ENCODE peak calls at places on chromosomes 13 and 19, in four cellular contexts. D is heart left ventricle, C is AG04449, F is cardiac fibroblast. G is an unnamed sample.

GRCh38 chr19:1468274-1469199 is 10.5 kb downstream of the C19orf25 start:
- DNase-seq in F (no peak), C (no peak), D (no peak), G (no peak)

GRCh38 chr13:70604448-70604847 is 496.2 kb upstream of the KLHL1 start:
- DNase-seq in F (no peak), C (no peak), D (no peak), G (no peak)

GRCh38 chr13:97359181-97360057 is 74.5 kb upstream of the RAP2A start:
- DNase-seq in D (no peak), F (peak), C (no peak), G (peak)

GRCh38 chr13:111420113-111420876 is 99.9 kb downstream of the TEX29 start:
- DNase-seq in F (no peak), D (no peak), C (no peak), G (no peak)

GRCh38 chr19:50154529-50154928 is 8.6 kb downstream of the IZUMO2 start:
- DNase-seq in F (no peak), D (no peak), C (no peak), G (no peak)

GRCh38 chr13:45339399-45339798 is 1.6 kb downstream of the TPT1 start:
- DNase-seq in F (no peak), C (no peak), D (no peak), G (no peak)

GRCh38 chr13:99992912-99993311 is 11.3 kb downstream of the ZIC2 start:
- DNase-seq in F (no peak), D (no peak), C (no peak), G (peak)

GRCh38 chr19:42471554-42472249 is 29.0 kb upstream of the CXCL17 start:
- DNase-seq in F (no peak), C (no peak), D (no peak), G (no peak)

GRCh38 chr13:78978381-78978998 is 319.5 kb upstream of the OBI1 start:
- DNase-seq in D (no peak), C (peak), F (peak), G (peak)

GRCh38 chr13:95199896-95200295 is 101.4 kb downstream of the ABCC4 start:
- DNase-seq in F (no peak), D (no peak), C (no peak), G (no peak)

GRCh38 chr13:30429721-30430694 is 7.7 kb downstream of the UBE2L5 start:
- DNase-seq in D (no peak), F (peak), C (peak), G (peak)

GRCh38 chr13:88063741-88064140 is 392.6 kb downstream of the SLITRK5 start:
- DNase-seq in D (no peak), F (no peak), C (no peak), G (peak)

GRCh38 chr19:34017024-34017423 is 155.3 kb upstream of the LSM14A start:
- DNase-seq in D (no peak), C (no peak), F (no peak), G (no peak)

GRCh38 chr13:97295279-97296182 is 73.4 kb downstream of the MBNL2 start:
- DNase-seq in C (no peak), D (no peak), F (peak), G (peak)

GRCh38 chr13:108281941-108282340 is 12.4 kb downstream of the TNFSF13B start:
- DNase-seq in C (no peak), D (no peak), F (peak), G (no peak)

GRCh38 chr13:29929062-29929847 is 78.8 kb upstream of the UBL3 start:
- DNase-seq in D (no peak), C (no peak), F (no peak), G (no peak)

GRCh38 chr13:97369269-97369893 is 64.6 kb upstream of the RAP2A start:
- DNase-seq in D (no peak), F (no peak), C (no peak), G (no peak)

GRCh38 chr19:17687141-17687856 is 855 bp downstream of the UNC13A start:
- DNase-seq in D (no peak), F (no peak), C (no peak), G (no peak)

GRCh38 chr19:50822661-50823208 is 852 bp downstream of the KLK1 start:
- DNase-seq in D (no peak), F (no peak), C (no peak), G (no peak)

GRCh38 chr19:49119411-49120324 is at the start of gene PPFIA3:
- DNase-seq in C (no peak), F (peak), D (peak), G (peak)

GRCh38 chr13:74891610-74892009 is 590.4 kb downstream of the TBC1D4 start:
- DNase-seq in D (no peak), C (no peak), F (peak), G (peak)

GRCh38 chr13:49694446-49694845 is 3.2 kb upstream of the EBPL start:
- DNase-seq in F (no peak), C (no peak), D (no peak), G (no peak)

GRCh38 chr13:64529874-64530485 is 2700.2 kb downstream of the PCDH9 start:
- DNase-seq in D (no peak), C (no peak), F (peak), G (peak)

GRCh38 chr13:32549788-32550187 is 11.2 kb upstream of the N4BP2L2 start:
- DNase-seq in D (no peak), C (no peak), F (no peak), G (no peak)

GRCh38 chr13:80558074-80558473 is 217.1 kb upstream of the SPRY2 start:
- DNase-seq in D (no peak), F (no peak), C (no peak), G (no peak)

GRCh38 chr13:21309542-21310172 is 133.2 kb downstream of the MRPL57 start:
- DNase-seq in C (no peak), D (no peak), F (no peak), G (no peak)

GRCh38 chr19:41967056-41967783 is 8.1 kb upstream of the RABAC1 start:
- DNase-seq in F (no peak), D (no peak), C (no peak), G (no peak)

GRCh38 chr19:24004166-24004565 is 82.8 kb upstream of the ZNF254 start:
- DNase-seq in D (no peak), C (no peak), F (no peak), G (no peak)

GRCh38 chr13:32426191-32426980 is 1.5 kb downstream of the N4BP2L1 start:
- DNase-seq in C (no peak), D (no peak), F (no peak), G (no peak)

GRCh38 chr19:5966215-5966614 is 11.7 kb downstream of the RANBP3 start:
- DNase-seq in D (no peak), F (peak), C (no peak), G (no peak)

GRCh38 chr19:18566953-18567352 is 4.7 kb upstream of the UBA52 start:
- DNase-seq in F (no peak), C (no peak), D (no peak), G (no peak)

GRCh38 chr13:21372530-21372929 is 86.6 kb downstream of the ZDHHC20 start:
- DNase-seq in D (no peak), F (no peak), C (no peak), G (no peak)

GRCh38 chr19:17358395-17358794 is 18.7 kb downstream of the PLVAP start:
- DNase-seq in D (no peak), F (peak), C (no peak), G (peak)

GRCh38 chr13:30159446-30159839 is 147.9 kb downstream of the KATNAL1 start:
- DNase-seq in F (peak), D (no peak), C (peak), G (peak)

GRCh38 chr13:94758571-94758970 is 46.2 kb upstream of the SOX21 start:
- DNase-seq in F (no peak), C (no peak), D (no peak), G (no peak)

GRCh38 chr19:50817941-50818858 is 5.4 kb downstream of the KLK1 start:
- DNase-seq in F (peak), C (no peak), D (peak), G (no peak)

GRCh38 chr19:1513492-1514294 is 874 bp upstream of the ADAMTSL5 start:
- DNase-seq in F (peak), D (peak), C (no peak), G (no peak)

GRCh38 chr19:5407356-5407755 is 47.9 kb upstream of the ZNRF4 start:
- DNase-seq in C (no peak), D (no peak), F (peak), G (no peak)

GRCh38 chr13:73331556-73331955 is 272.8 kb downstream of the KLF5 start:
- DNase-seq in C (no peak), D (no peak), F (no peak), G (no peak)

GRCh38 chr19:42831221-42832019 is 48.1 kb downstream of the PSG1 start:
- DNase-seq in F (no peak), D (no peak), C (no peak), G (no peak)

GRCh38 chr19:32676186-32676894 is 692 bp downstream of the RGS9BP start:
- DNase-seq in F (no peak), D (no peak), C (no peak), G (no peak)
- TF ChIP-seq CTCF in F (no peak), D (no peak), C (no peak), G (no peak)

GRCh38 chr13:110397445-110397844 is 90.4 kb downstream of the COL4A2 start:
- DNase-seq in F (peak), C (no peak), D (no peak), G (no peak)
- H3K4me3 ChIP-seq in F (peak), C (no peak), D (peak), G (no peak)

GRCh38 chr13:28136916-28137315 is 1.4 kb upstream of the PAN3 start:
- DNase-seq in C (no peak), D (no peak), F (no peak), G (no peak)

GRCh38 chr13:28138756-28139470 is 568 bp downstream of the PAN3 start:
- DNase-seq in C (peak), F (peak), D (peak), G (peak)

GRCh38 chr13:28137556-28137955 is 789 bp upstream of the PAN3 start:
- DNase-seq in C (no peak), F (peak), D (no peak), G (no peak)

GRCh38 chr13:28140433-28141125 is 2.2 kb downstream of the PAN3 start:
- DNase-seq in C (no peak), D (no peak), F (no peak), G (no peak)

GRCh38 chr13:28138012-28138755 is at the start of gene PAN3:
- DNase-seq in C (peak), F (peak), D (peak), G (peak)
- TF ChIP-seq CTCF in C (peak), F (peak), D (peak), G (no peak)

GRCh38 chr13:20119960-20120359 is 40.9 kb downstream of the GJA3 start:
- DNase-seq in F (no peak), D (no peak), C (no peak), G (no peak)
- H3K4me3 ChIP-seq in F (no peak), D (no peak), C (no peak), G (no peak)

DNA sequence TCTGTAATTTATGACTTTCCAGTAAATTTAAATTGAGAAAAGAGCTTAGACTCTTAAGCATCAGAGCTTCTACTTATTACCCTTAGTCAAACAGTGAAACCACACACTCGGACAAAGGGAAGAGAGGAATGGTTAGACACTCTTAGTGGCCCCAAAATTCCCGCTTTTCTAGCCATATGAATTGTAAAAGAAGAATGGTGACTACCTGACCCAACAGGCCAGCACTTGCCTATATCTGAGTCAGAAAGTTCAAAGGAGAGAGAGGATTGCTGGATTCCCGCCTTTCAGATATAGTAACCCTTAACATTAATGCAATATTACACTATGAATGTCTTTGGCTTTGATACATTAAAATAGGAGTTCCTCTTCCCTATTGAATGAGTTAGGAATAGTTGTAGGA is 317.3 kb downstream of the PCDH17 start:
- DNase-seq in C (no peak), D (no peak), F (no peak), G (no peak)
- TF ChIP-seq CTCF in C (no peak), D (no peak), F (no peak), G (no peak)

GRCh38 chr13:27979001-27979643 is 9.4 kb downstream of the URAD start:
- DNase-seq in D (no peak), F (no peak), C (no peak), G (no peak)
- H3K4me3 ChIP-seq in D (no peak), F (no peak), C (no peak), G (no peak)

DNA sequence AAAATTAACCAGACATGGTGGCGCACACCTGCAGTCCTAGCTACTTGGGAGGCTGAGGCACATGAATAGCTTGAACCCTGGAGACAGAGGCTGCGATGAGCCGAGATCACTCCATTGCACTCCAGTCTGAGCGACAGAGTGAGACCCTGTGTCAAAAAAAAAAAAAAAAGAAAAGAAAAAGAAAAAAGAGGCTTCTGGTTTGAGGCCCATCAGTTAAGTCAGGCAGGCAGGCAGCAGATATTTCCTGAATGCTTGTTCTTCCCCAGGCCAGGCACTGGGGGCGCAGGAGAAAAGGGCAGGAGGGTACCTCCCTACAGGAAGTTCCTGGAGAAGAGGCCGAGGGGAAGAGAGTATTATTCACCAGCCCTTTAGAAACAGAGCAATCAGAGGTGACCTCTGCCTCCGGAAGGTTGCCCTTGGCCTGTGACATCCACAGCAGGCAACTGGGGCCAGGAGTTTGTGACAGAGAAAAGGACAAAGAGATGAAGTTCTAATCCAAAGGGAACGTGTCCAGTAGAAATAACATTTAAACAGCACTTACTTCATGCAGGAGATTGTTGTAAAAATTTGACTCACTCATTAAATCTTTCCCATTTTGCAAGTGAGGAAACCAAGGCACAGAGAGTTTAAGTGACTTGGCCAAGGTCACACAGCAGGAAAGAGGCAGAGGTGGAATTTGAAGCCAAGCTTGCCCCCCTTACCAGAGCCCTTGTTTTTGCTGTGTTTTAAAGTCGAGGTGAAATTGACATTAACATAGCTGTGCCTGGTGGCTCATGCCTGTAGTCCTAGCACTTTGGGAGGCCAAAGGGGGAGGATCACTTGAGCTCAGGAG is 4.3 kb upstream of the RLN3 start:
- DNase-seq in C (no peak), F (peak), D (peak), G (peak)
- TF ChIP-seq CTCF in C (peak), F (peak), D (peak), G (peak)

GRCh38 chr19:16327911-16328823 is 3.5 kb downstream of the KLF2 start:
- DNase-seq in D (peak), C (no peak), F (peak), G (peak)
- H3K4me3 ChIP-seq in D (peak), C (no peak), F (peak), G (no peak)

DNA sequence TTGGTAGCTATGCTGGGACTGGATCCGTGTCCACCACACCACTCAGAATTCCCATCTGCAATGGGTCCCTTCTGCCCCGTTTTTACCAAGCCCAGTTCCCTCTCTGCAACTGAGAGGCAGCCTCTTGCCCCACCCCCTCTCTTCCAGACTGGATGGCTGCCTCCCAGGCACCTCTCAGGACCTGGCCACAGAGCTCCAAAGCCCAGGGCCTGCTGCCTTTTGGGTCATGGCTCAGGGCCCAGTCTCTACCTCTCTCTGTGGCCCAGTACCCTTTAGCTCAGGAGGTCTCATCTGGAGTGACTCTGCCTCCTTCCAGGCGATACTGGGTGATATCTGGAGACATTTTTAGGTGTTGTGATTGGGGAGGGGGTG is 10.3 kb upstream of the ZBTB7A start:
- DNase-seq in D (peak), C (no peak), F (no peak), G (no peak)
- TF ChIP-seq CTCF in D (no peak), C (no peak), F (no peak), G (no peak)

GRCh38 chr13:52845334-52845761 is 3.1 kb downstream of the PCDH8 start:
- DNase-seq in F (no peak), C (no peak), D (no peak), G (no peak)
- H3K4me3 ChIP-seq in F (no peak), C (no peak), D (no peak), G (no peak)